ENCODE peak calls at places on chromosomes 12 and 14, in five cellular contexts. One of them, this sample, is unnamed.
A peak's percentile ranks its signal among the peaks of the same experiment; 100 is the strongest.

GRCh38 chr14:100341301-100342031 is 18.3 kb downstream of the SLC25A47 start:
- DNase-seq in SK-N-DZ: no peak
- DNase-seq in endothelial cell: no peak
- DNase-seq in hypothalamus: no peak
- DNase-seq in HL-60: peak; percentile 85
- DNase-seq in this sample: peak; percentile 81

GRCh38 chr12:6606331-6607131 is 648 bp downstream of the CHD4 start:
- DNase-seq in SK-N-DZ: no peak
- DNase-seq in endothelial cell: peak; percentile 72
- DNase-seq in hypothalamus: peak; percentile 29
- DNase-seq in HL-60: peak; percentile 68
- DNase-seq in this sample: peak; percentile 68

GRCh38 chr12:71164166-71164876 is 6.5 kb upstream of the TSPAN8 start:
- DNase-seq in SK-N-DZ: no peak
- DNase-seq in endothelial cell: no peak
- DNase-seq in hypothalamus: no peak
- DNase-seq in HL-60: no peak
- DNase-seq in this sample: no peak

GRCh38 chr12:115866909-115867525 is 410.5 kb downstream of the MED13L start:
- DNase-seq in SK-N-DZ: no peak
- DNase-seq in endothelial cell: no peak
- DNase-seq in hypothalamus: no peak
- DNase-seq in HL-60: no peak
- DNase-seq in this sample: no peak

GRCh38 chr14:71438684-71439083 is 493.5 kb upstream of the RGS6 start:
- DNase-seq in SK-N-DZ: no peak
- DNase-seq in endothelial cell: no peak
- DNase-seq in hypothalamus: peak; percentile 4
- DNase-seq in HL-60: no peak
- DNase-seq in this sample: no peak

GRCh38 chr14:100783630-100784321 is 42.1 kb upstream of the MEG3 start:
- DNase-seq in SK-N-DZ: peak; percentile 87
- DNase-seq in endothelial cell: no peak
- DNase-seq in hypothalamus: no peak
- DNase-seq in HL-60: no peak
- DNase-seq in this sample: no peak

GRCh38 chr14:93962701-93963601 is 13.4 kb downstream of the ASB2 start:
- DNase-seq in SK-N-DZ: no peak
- DNase-seq in endothelial cell: no peak
- DNase-seq in hypothalamus: no peak
- DNase-seq in HL-60: peak; percentile 65
- DNase-seq in this sample: peak; percentile 68

GRCh38 chr12:11730299-11731041 is 81.0 kb downstream of the ETV6 start:
- DNase-seq in SK-N-DZ: no peak
- DNase-seq in endothelial cell: no peak
- DNase-seq in hypothalamus: no peak
- DNase-seq in HL-60: peak; percentile 45
- DNase-seq in this sample: no peak

GRCh38 chr12:39199371-39199770 is 243.5 kb downstream of the KIF21A start:
- DNase-seq in SK-N-DZ: peak; percentile 42
- DNase-seq in endothelial cell: peak; percentile 58
- DNase-seq in hypothalamus: no peak
- DNase-seq in HL-60: no peak
- DNase-seq in this sample: no peak

GRCh38 chr14:91523972-91524371 is 13.9 kb upstream of the PPP4R3A start:
- DNase-seq in SK-N-DZ: no peak
- DNase-seq in endothelial cell: no peak
- DNase-seq in hypothalamus: no peak
- DNase-seq in HL-60: no peak
- DNase-seq in this sample: no peak

GRCh38 chr14:54652188-54652889 is 85.4 kb downstream of the SAMD4A start:
- DNase-seq in SK-N-DZ: no peak
- DNase-seq in endothelial cell: peak; percentile 53
- DNase-seq in hypothalamus: no peak
- DNase-seq in HL-60: no peak
- DNase-seq in this sample: no peak

GRCh38 chr12:122140467-122141257 is 33.4 kb downstream of the IL31 start:
- DNase-seq in SK-N-DZ: no peak
- DNase-seq in endothelial cell: no peak
- DNase-seq in hypothalamus: no peak
- DNase-seq in HL-60: no peak
- DNase-seq in this sample: no peak

GRCh38 chr12:6345319-6346071 is 3.6 kb upstream of the TNFRSF1A start:
- DNase-seq in SK-N-DZ: no peak
- DNase-seq in endothelial cell: no peak
- DNase-seq in hypothalamus: no peak
- DNase-seq in HL-60: no peak
- DNase-seq in this sample: no peak

GRCh38 chr12:108568653-108569154 is 6.3 kb downstream of the ISCU start:
- DNase-seq in SK-N-DZ: no peak
- DNase-seq in endothelial cell: no peak
- DNase-seq in hypothalamus: no peak
- DNase-seq in HL-60: no peak
- DNase-seq in this sample: peak; percentile 78

GRCh38 chr14:37709419-37710195 is 114.2 kb downstream of the TTC6 start:
- DNase-seq in SK-N-DZ: no peak
- DNase-seq in endothelial cell: no peak
- DNase-seq in hypothalamus: no peak
- DNase-seq in HL-60: no peak
- DNase-seq in this sample: no peak

GRCh38 chr12:64744422-64745258 is 14.6 kb downstream of the GNS start:
- DNase-seq in SK-N-DZ: no peak
- DNase-seq in endothelial cell: no peak
- DNase-seq in hypothalamus: no peak
- DNase-seq in HL-60: no peak
- DNase-seq in this sample: no peak

GRCh38 chr12:53476769-53477209 is 22.5 kb downstream of the MAP3K12 start:
- DNase-seq in SK-N-DZ: peak; percentile 74
- DNase-seq in endothelial cell: peak; percentile 30
- DNase-seq in hypothalamus: no peak
- DNase-seq in HL-60: no peak
- DNase-seq in this sample: no peak

GRCh38 chr14:23294734-23295561 is 7.7 kb downstream of the PPP1R3E start:
- DNase-seq in SK-N-DZ: peak; percentile 70
- DNase-seq in endothelial cell: peak; percentile 49
- DNase-seq in hypothalamus: no peak
- DNase-seq in HL-60: peak; percentile 55
- DNase-seq in this sample: peak; percentile 27

GRCh38 chr14:69152181-69152943 is 557 bp downstream of the DCAF5 start:
- DNase-seq in SK-N-DZ: no peak
- DNase-seq in endothelial cell: peak; percentile 35
- DNase-seq in hypothalamus: no peak
- DNase-seq in HL-60: peak; percentile 16
- DNase-seq in this sample: peak; percentile 55

GRCh38 chr14:74610866-74611671 is 968 bp downstream of the LTBP2 start:
- DNase-seq in SK-N-DZ: no peak
- DNase-seq in endothelial cell: no peak
- DNase-seq in hypothalamus: no peak
- DNase-seq in HL-60: no peak
- DNase-seq in this sample: no peak

GRCh38 chr12:11797317-11797913 is 147.9 kb downstream of the ETV6 start:
- DNase-seq in SK-N-DZ: no peak
- DNase-seq in endothelial cell: no peak
- DNase-seq in hypothalamus: no peak
- DNase-seq in HL-60: peak; percentile 64
- DNase-seq in this sample: no peak

GRCh38 chr12:32661706-32662105 is 17.4 kb upstream of the DNM1L start:
- DNase-seq in SK-N-DZ: no peak
- DNase-seq in endothelial cell: no peak
- DNase-seq in hypothalamus: no peak
- DNase-seq in HL-60: no peak
- DNase-seq in this sample: no peak

GRCh38 chr14:68677901-68678300 is 115.0 kb downstream of the ZFP36L1 start:
- DNase-seq in SK-N-DZ: no peak
- DNase-seq in endothelial cell: no peak
- DNase-seq in hypothalamus: no peak
- DNase-seq in HL-60: no peak
- DNase-seq in this sample: no peak

GRCh38 chr12:80056232-80056631 is 43.1 kb upstream of the OTOGL start:
- DNase-seq in SK-N-DZ: no peak
- DNase-seq in endothelial cell: no peak
- DNase-seq in hypothalamus: no peak
- DNase-seq in HL-60: no peak
- DNase-seq in this sample: no peak

GRCh38 chr14:94460631-94461416 is 8.2 kb upstream of the SERPINA11 start:
- DNase-seq in SK-N-DZ: no peak
- DNase-seq in endothelial cell: no peak
- DNase-seq in hypothalamus: no peak
- DNase-seq in HL-60: no peak
- DNase-seq in this sample: no peak

GRCh38 chr12:53056901-53057300 is 7.0 kb downstream of the TNS2 start:
- DNase-seq in SK-N-DZ: no peak
- DNase-seq in endothelial cell: no peak
- DNase-seq in hypothalamus: no peak
- DNase-seq in HL-60: no peak
- DNase-seq in this sample: no peak

GRCh38 chr12:54861927-54862326 is 7.6 kb downstream of the MUCL1 start:
- DNase-seq in SK-N-DZ: no peak
- DNase-seq in endothelial cell: no peak
- DNase-seq in hypothalamus: no peak
- DNase-seq in HL-60: no peak
- DNase-seq in this sample: no peak

GRCh38 chr12:34607520-34608195 is 585.4 kb downstream of the ALG10 start:
- DNase-seq in SK-N-DZ: no peak
- DNase-seq in endothelial cell: no peak
- DNase-seq in hypothalamus: no peak
- DNase-seq in HL-60: no peak
- DNase-seq in this sample: no peak

GRCh38 chr12:34399631-34400422 is 377.5 kb downstream of the ALG10 start:
- DNase-seq in SK-N-DZ: no peak
- DNase-seq in endothelial cell: peak; percentile 0
- DNase-seq in hypothalamus: no peak
- DNase-seq in HL-60: no peak
- DNase-seq in this sample: peak; percentile 0

GRCh38 chr12:59780605-59781135 is 184.8 kb downstream of the SLC16A7 start:
- DNase-seq in SK-N-DZ: no peak
- DNase-seq in endothelial cell: peak; percentile 8
- DNase-seq in hypothalamus: no peak
- DNase-seq in HL-60: no peak
- DNase-seq in this sample: no peak

GRCh38 chr14:57486767-57487379 is 6.8 kb downstream of the CCDC198 start:
- DNase-seq in SK-N-DZ: peak; percentile 21
- DNase-seq in endothelial cell: no peak
- DNase-seq in hypothalamus: no peak
- DNase-seq in HL-60: no peak
- DNase-seq in this sample: peak; percentile 22

GRCh38 chr14:53236708-53237107 is 83.6 kb upstream of the DDHD1 start:
- DNase-seq in SK-N-DZ: no peak
- DNase-seq in endothelial cell: no peak
- DNase-seq in hypothalamus: no peak
- DNase-seq in HL-60: no peak
- DNase-seq in this sample: no peak

This sample was measured in GM20000.